ENCODE peak calls at places on chromosomes 5 and 9, in eight cellular contexts. Y is skeletal muscle cell, H is stomach, C is EL, L is NCI-H2081, J is germinal center, D is cardiac muscle cell, M is G401. U is an unnamed sample.

GRCh38 chr9:121567142-121568100 is 67.8 kb upstream of the GGTA1 start:
- DNase-seq in Y (no peak), D (peak), L (no peak), J (no peak), H (no peak), M (peak), C (no peak), U (no peak)

GRCh38 chr5:172646716-172647285 is 5.7 kb downstream of the NEURL1B start:
- DNase-seq in C (no peak), J (no peak), L (no peak), Y (no peak), H (no peak), D (peak), M (peak), U (no peak)

GRCh38 chr5:15026011-15026481 is 154.5 kb upstream of the ANKH start:
- DNase-seq in C (peak), J (no peak), D (no peak), L (no peak), H (no peak), M (no peak), Y (no peak), U (no peak)

GRCh38 chr9:3880851-3881250 is 355.1 kb upstream of the RFX3 start:
- DNase-seq in C (peak), Y (peak), D (no peak), H (no peak), L (no peak), M (no peak), J (no peak), U (no peak)

GRCh38 chr5:135013947-135014570 is 20.0 kb downstream of the PITX1 start:
- DNase-seq in Y (no peak), H (peak), C (no peak), M (peak), J (no peak), L (no peak), D (no peak), U (peak)

GRCh38 chr9:19409406-19410194 is 791 bp downstream of the ACER2 start:
- DNase-seq in M (peak), D (peak), L (peak), H (no peak), J (peak), Y (no peak), C (peak), U (no peak)

GRCh38 chr5:28542968-28543367 is 1504.6 kb upstream of the CDH9 start:
- DNase-seq in C (no peak), Y (peak), J (no peak), M (no peak), H (no peak), D (peak), L (no peak), U (no peak)

GRCh38 chr9:73132034-73132776 is 19.5 kb upstream of the ANXA1 start:
- DNase-seq in H (peak), Y (no peak), D (peak), L (peak), J (peak), M (peak), C (peak), U (peak)

GRCh38 chr9:14362175-14362574 is 48.2 kb upstream of the NFIB start:
- DNase-seq in D (no peak), H (no peak), J (no peak), L (no peak), M (no peak), C (no peak), Y (peak), U (no peak)

GRCh38 chr5:78288246-78288645 is 6.3 kb downstream of the AP3B1 start:
- DNase-seq in C (peak), Y (no peak), D (no peak), J (no peak), M (no peak), H (no peak), L (no peak), U (no peak)

GRCh38 chr9:706606-707451 is 134.7 kb upstream of the DMRT1 start:
- DNase-seq in Y (peak), J (peak), C (peak), L (no peak), D (peak), M (peak), H (peak), U (peak)

GRCh38 chr5:171494452-171495121 is 75.1 kb downstream of the FGF18 start:
- DNase-seq in C (peak), J (no peak), Y (peak), D (peak), L (peak), H (no peak), M (peak), U (peak)

GRCh38 chr5:158154226-158155005 is 295.5 kb upstream of the CLINT1 start:
- DNase-seq in Y (peak), J (no peak), H (no peak), D (no peak), C (peak), L (no peak), M (no peak), U (peak)

GRCh38 chr9:81369136-81369535 is 320.2 kb downstream of the TLE1 start:
- DNase-seq in Y (no peak), L (no peak), M (no peak), H (no peak), D (no peak), J (no peak), C (no peak), U (no peak)

U was measured in suprapubic skin.